ENCODE peak calls at places on chromosomes 13 and 19, in nine cellular contexts. One of them, this sample, is unnamed.

GRCh38 chr13:51697855-51698254 is 106.1 kb downstream of the DHRS12 start:
- DNase-seq in right lobe of liver: no peak
- DNase-seq in IMR-90: peak
- DNase-seq in stomach: no peak
- DNase-seq in CD8-positive, alpha-beta T cell: no peak
- DNase-seq in fibroblast of pulmonary artery: no peak
- DNase-seq in dorsolateral prefrontal cortex: no peak
- DNase-seq in sigmoid colon: no peak
- DNase-seq in left ventricle myocardium inferior: no peak
- DNase-seq in this sample: no peak

GRCh38 chr13:90545070-90545840 is 802.2 kb upstream of the MIR17HG start:
- DNase-seq in right lobe of liver: no peak
- DNase-seq in IMR-90: no peak
- DNase-seq in stomach: no peak
- DNase-seq in CD8-positive, alpha-beta T cell: no peak
- DNase-seq in fibroblast of pulmonary artery: peak
- DNase-seq in dorsolateral prefrontal cortex: no peak
- DNase-seq in sigmoid colon: no peak
- DNase-seq in left ventricle myocardium inferior: no peak
- DNase-seq in this sample: no peak

GRCh38 chr13:50810468-50810867 is 33.0 kb downstream of the DLEU7 start:
- DNase-seq in right lobe of liver: no peak
- DNase-seq in IMR-90: no peak
- DNase-seq in stomach: no peak
- DNase-seq in CD8-positive, alpha-beta T cell: no peak
- DNase-seq in fibroblast of pulmonary artery: no peak
- DNase-seq in dorsolateral prefrontal cortex: no peak
- DNase-seq in sigmoid colon: no peak
- DNase-seq in left ventricle myocardium inferior: no peak
- DNase-seq in this sample: no peak

GRCh38 chr13:64782459-64782858 is 2447.7 kb downstream of the PCDH9 start:
- DNase-seq in right lobe of liver: no peak
- DNase-seq in IMR-90: no peak
- DNase-seq in stomach: no peak
- DNase-seq in CD8-positive, alpha-beta T cell: no peak
- DNase-seq in fibroblast of pulmonary artery: no peak
- DNase-seq in dorsolateral prefrontal cortex: no peak
- DNase-seq in sigmoid colon: no peak
- DNase-seq in left ventricle myocardium inferior: no peak
- DNase-seq in this sample: no peak

GRCh38 chr19:32373614-32374295 is 28.3 kb downstream of the ZNF507 start:
- DNase-seq in right lobe of liver: no peak
- DNase-seq in IMR-90: peak
- DNase-seq in stomach: peak
- DNase-seq in CD8-positive, alpha-beta T cell: no peak
- DNase-seq in fibroblast of pulmonary artery: peak
- DNase-seq in dorsolateral prefrontal cortex: peak
- DNase-seq in sigmoid colon: no peak
- DNase-seq in left ventricle myocardium inferior: no peak
- DNase-seq in this sample: peak

GRCh38 chr13:21478881-21479808 is 20.0 kb upstream of the ZDHHC20 start:
- DNase-seq in right lobe of liver: no peak
- DNase-seq in IMR-90: peak
- DNase-seq in stomach: no peak
- DNase-seq in CD8-positive, alpha-beta T cell: peak
- DNase-seq in fibroblast of pulmonary artery: peak
- DNase-seq in dorsolateral prefrontal cortex: no peak
- DNase-seq in sigmoid colon: no peak
- DNase-seq in left ventricle myocardium inferior: no peak
- DNase-seq in this sample: peak

GRCh38 chr13:112947796-112948195 is 21.2 kb upstream of the MCF2L start:
- DNase-seq in right lobe of liver: no peak
- DNase-seq in IMR-90: no peak
- DNase-seq in stomach: no peak
- DNase-seq in CD8-positive, alpha-beta T cell: no peak
- DNase-seq in fibroblast of pulmonary artery: no peak
- DNase-seq in dorsolateral prefrontal cortex: no peak
- DNase-seq in sigmoid colon: peak
- DNase-seq in left ventricle myocardium inferior: no peak
- DNase-seq in this sample: no peak

GRCh38 chr13:42757678-42758420 is 23.5 kb upstream of the FAM216B start:
- DNase-seq in right lobe of liver: no peak
- DNase-seq in IMR-90: no peak
- DNase-seq in stomach: no peak
- DNase-seq in CD8-positive, alpha-beta T cell: no peak
- DNase-seq in fibroblast of pulmonary artery: no peak
- DNase-seq in dorsolateral prefrontal cortex: no peak
- DNase-seq in sigmoid colon: no peak
- DNase-seq in left ventricle myocardium inferior: no peak
- DNase-seq in this sample: no peak

GRCh38 chr13:46211521-46212351 is at the start of gene LRRC63:
- DNase-seq in right lobe of liver: peak
- DNase-seq in IMR-90: no peak
- DNase-seq in stomach: peak
- DNase-seq in CD8-positive, alpha-beta T cell: peak
- DNase-seq in fibroblast of pulmonary artery: peak
- DNase-seq in dorsolateral prefrontal cortex: peak
- DNase-seq in sigmoid colon: peak
- DNase-seq in left ventricle myocardium inferior: peak
- DNase-seq in this sample: no peak

GRCh38 chr13:98880673-98881072 is 97.2 kb downstream of the DOCK9 start:
- DNase-seq in right lobe of liver: no peak
- DNase-seq in IMR-90: no peak
- DNase-seq in stomach: no peak
- DNase-seq in CD8-positive, alpha-beta T cell: no peak
- DNase-seq in fibroblast of pulmonary artery: no peak
- DNase-seq in dorsolateral prefrontal cortex: no peak
- DNase-seq in sigmoid colon: no peak
- DNase-seq in left ventricle myocardium inferior: no peak
- DNase-seq in this sample: no peak

GRCh38 chr19:38718747-38719543 is 25.3 kb downstream of the CAPN12 start:
- DNase-seq in right lobe of liver: no peak
- DNase-seq in IMR-90: no peak
- DNase-seq in stomach: peak
- DNase-seq in CD8-positive, alpha-beta T cell: no peak
- DNase-seq in fibroblast of pulmonary artery: peak
- DNase-seq in dorsolateral prefrontal cortex: peak
- DNase-seq in sigmoid colon: peak
- DNase-seq in left ventricle myocardium inferior: peak
- DNase-seq in this sample: no peak

GRCh38 chr13:106573279-106573831 is 5.4 kb upstream of the ARGLU1 start:
- DNase-seq in right lobe of liver: no peak
- DNase-seq in IMR-90: peak
- DNase-seq in stomach: no peak
- DNase-seq in CD8-positive, alpha-beta T cell: no peak
- DNase-seq in fibroblast of pulmonary artery: peak
- DNase-seq in dorsolateral prefrontal cortex: no peak
- DNase-seq in sigmoid colon: peak
- DNase-seq in left ventricle myocardium inferior: no peak
- DNase-seq in this sample: peak

GRCh38 chr13:98719527-98720250 is 32.8 kb downstream of the SLC15A1 start:
- DNase-seq in right lobe of liver: no peak
- DNase-seq in IMR-90: no peak
- DNase-seq in stomach: no peak
- DNase-seq in CD8-positive, alpha-beta T cell: no peak
- DNase-seq in fibroblast of pulmonary artery: no peak
- DNase-seq in dorsolateral prefrontal cortex: no peak
- DNase-seq in sigmoid colon: no peak
- DNase-seq in left ventricle myocardium inferior: no peak
- DNase-seq in this sample: no peak

GRCh38 chr19:7916137-7916907 is 1.7 kb downstream of the TGFBR3L start:
- DNase-seq in right lobe of liver: peak
- DNase-seq in IMR-90: no peak
- DNase-seq in stomach: peak
- DNase-seq in CD8-positive, alpha-beta T cell: peak
- DNase-seq in fibroblast of pulmonary artery: no peak
- DNase-seq in dorsolateral prefrontal cortex: no peak
- DNase-seq in sigmoid colon: no peak
- DNase-seq in left ventricle myocardium inferior: no peak
- DNase-seq in this sample: no peak

GRCh38 chr19:19335408-19336158 is 15.0 kb downstream of the MAU2 start:
- DNase-seq in right lobe of liver: no peak
- DNase-seq in IMR-90: no peak
- DNase-seq in stomach: no peak
- DNase-seq in CD8-positive, alpha-beta T cell: no peak
- DNase-seq in fibroblast of pulmonary artery: no peak
- DNase-seq in dorsolateral prefrontal cortex: no peak
- DNase-seq in sigmoid colon: no peak
- DNase-seq in left ventricle myocardium inferior: no peak
- DNase-seq in this sample: no peak

GRCh38 chr13:97938701-97939475 is 14.6 kb upstream of the IPO5 start:
- DNase-seq in right lobe of liver: no peak
- DNase-seq in IMR-90: no peak
- DNase-seq in stomach: no peak
- DNase-seq in CD8-positive, alpha-beta T cell: no peak
- DNase-seq in fibroblast of pulmonary artery: no peak
- DNase-seq in dorsolateral prefrontal cortex: no peak
- DNase-seq in sigmoid colon: no peak
- DNase-seq in left ventricle myocardium inferior: no peak
- DNase-seq in this sample: no peak

GRCh38 chr13:59261928-59262488 is 901.7 kb downstream of the DIAPH3 start:
- DNase-seq in right lobe of liver: no peak
- DNase-seq in IMR-90: peak
- DNase-seq in stomach: no peak
- DNase-seq in CD8-positive, alpha-beta T cell: no peak
- DNase-seq in fibroblast of pulmonary artery: peak
- DNase-seq in dorsolateral prefrontal cortex: no peak
- DNase-seq in sigmoid colon: no peak
- DNase-seq in left ventricle myocardium inferior: no peak
- DNase-seq in this sample: no peak

GRCh38 chr19:14006766-14007562 is 844 bp upstream of the RFX1 start:
- DNase-seq in right lobe of liver: peak
- DNase-seq in IMR-90: no peak
- DNase-seq in stomach: no peak
- DNase-seq in CD8-positive, alpha-beta T cell: no peak
- DNase-seq in fibroblast of pulmonary artery: no peak
- DNase-seq in dorsolateral prefrontal cortex: peak
- DNase-seq in sigmoid colon: no peak
- DNase-seq in left ventricle myocardium inferior: peak
- DNase-seq in this sample: no peak

GRCh38 chr19:56477429-56478338 is 539 bp upstream of the ZNF667 start:
- DNase-seq in right lobe of liver: peak
- DNase-seq in IMR-90: peak
- DNase-seq in stomach: peak
- DNase-seq in CD8-positive, alpha-beta T cell: peak
- DNase-seq in fibroblast of pulmonary artery: peak
- DNase-seq in dorsolateral prefrontal cortex: peak
- DNase-seq in sigmoid colon: peak
- DNase-seq in left ventricle myocardium inferior: peak
- DNase-seq in this sample: peak

DNA sequence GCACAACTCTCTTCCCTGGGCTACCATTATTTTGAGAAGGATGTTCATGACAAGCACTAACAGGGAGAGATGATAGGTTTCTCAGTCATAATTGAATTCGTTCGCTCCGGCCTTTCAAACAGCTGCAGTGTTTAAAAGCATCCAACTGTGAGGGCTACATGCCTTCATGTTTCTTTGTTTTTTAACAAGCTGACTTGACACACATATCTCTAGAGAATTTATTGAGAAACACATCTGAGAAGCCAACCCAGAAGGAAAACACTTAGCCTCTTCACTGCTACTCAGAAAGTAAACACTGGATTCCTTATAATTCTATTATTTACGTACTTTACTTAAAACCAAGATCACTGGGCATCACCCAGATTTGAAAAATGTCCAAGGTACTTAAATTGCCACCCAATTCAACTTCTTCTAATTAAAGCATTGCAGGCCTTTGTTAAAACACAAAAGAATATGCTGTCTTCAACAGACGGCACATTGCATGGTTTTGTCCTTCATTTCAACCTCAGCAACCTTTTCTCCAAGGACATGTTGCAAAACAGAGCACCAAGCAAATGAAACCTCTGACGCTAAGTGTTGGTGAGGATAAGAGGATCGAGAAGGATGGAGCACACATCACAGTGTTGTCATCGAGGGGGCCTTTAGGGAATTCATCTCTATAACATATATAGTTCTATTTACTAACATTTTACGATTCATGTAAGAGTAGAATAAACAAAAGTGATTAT is 75.8 kb downstream of the TBC1D4 start:
- DNase-seq in right lobe of liver: no peak
- DNase-seq in IMR-90: no peak
- DNase-seq in stomach: no peak
- DNase-seq in CD8-positive, alpha-beta T cell: no peak
- DNase-seq in fibroblast of pulmonary artery: peak
- DNase-seq in dorsolateral prefrontal cortex: no peak
- DNase-seq in sigmoid colon: no peak
- DNase-seq in left ventricle myocardium inferior: no peak
- DNase-seq in this sample: peak
- H3K4me3 ChIP-seq in right lobe of liver: no peak
- H3K4me3 ChIP-seq in IMR-90: no peak
- H3K4me3 ChIP-seq in stomach: no peak
- H3K4me3 ChIP-seq in CD8-positive, alpha-beta T cell: no peak
- H3K4me3 ChIP-seq in fibroblast of pulmonary artery: no peak
- H3K4me3 ChIP-seq in dorsolateral prefrontal cortex: no peak
- H3K4me3 ChIP-seq in sigmoid colon: no peak
- H3K4me3 ChIP-seq in left ventricle myocardium inferior: peak
- H3K4me3 ChIP-seq in this sample: no peak

GRCh38 chr13:89115307-89115706 is 1444.1 kb downstream of the SLITRK5 start:
- DNase-seq in right lobe of liver: no peak
- DNase-seq in IMR-90: no peak
- DNase-seq in stomach: no peak
- DNase-seq in CD8-positive, alpha-beta T cell: no peak
- DNase-seq in fibroblast of pulmonary artery: no peak
- DNase-seq in dorsolateral prefrontal cortex: no peak
- DNase-seq in sigmoid colon: no peak
- DNase-seq in left ventricle myocardium inferior: no peak
- DNase-seq in this sample: no peak
- TF ChIP-seq CTCF in right lobe of liver: no peak
- TF ChIP-seq CTCF in IMR-90: no peak
- TF ChIP-seq CTCF in stomach: no peak
- TF ChIP-seq CTCF in CD8-positive, alpha-beta T cell: no peak
- TF ChIP-seq CTCF in fibroblast of pulmonary artery: peak
- TF ChIP-seq CTCF in dorsolateral prefrontal cortex: no peak
- TF ChIP-seq CTCF in sigmoid colon: no peak
- TF ChIP-seq CTCF in left ventricle myocardium inferior: no peak
- TF ChIP-seq CTCF in this sample: peak

DNA sequence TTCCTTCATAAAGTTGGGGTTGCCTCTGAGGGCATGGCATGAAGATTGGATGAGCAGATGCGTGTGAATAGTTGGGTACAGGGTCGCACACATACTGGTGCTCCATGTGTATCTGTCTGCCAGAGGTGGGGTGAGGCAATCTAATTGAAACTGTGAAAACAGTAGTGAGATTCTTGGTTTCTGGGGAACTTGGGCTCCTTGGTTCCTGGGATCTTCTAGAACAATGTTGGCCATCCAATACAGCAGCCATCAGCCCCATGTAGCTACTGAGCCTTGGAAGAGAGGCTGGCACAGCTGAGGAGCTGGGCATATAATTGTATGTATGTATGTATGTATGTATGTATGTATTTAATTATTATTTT is 616 bp downstream of the FCHO1 start:
- DNase-seq in right lobe of liver: no peak
- DNase-seq in IMR-90: no peak
- DNase-seq in stomach: no peak
- DNase-seq in CD8-positive, alpha-beta T cell: no peak
- DNase-seq in fibroblast of pulmonary artery: no peak
- DNase-seq in dorsolateral prefrontal cortex: no peak
- DNase-seq in sigmoid colon: no peak
- DNase-seq in left ventricle myocardium inferior: no peak
- DNase-seq in this sample: no peak
- H3K4me3 ChIP-seq in right lobe of liver: no peak
- H3K4me3 ChIP-seq in IMR-90: no peak
- H3K4me3 ChIP-seq in stomach: peak
- H3K4me3 ChIP-seq in CD8-positive, alpha-beta T cell: peak
- H3K4me3 ChIP-seq in fibroblast of pulmonary artery: no peak
- H3K4me3 ChIP-seq in dorsolateral prefrontal cortex: no peak
- H3K4me3 ChIP-seq in sigmoid colon: no peak
- H3K4me3 ChIP-seq in left ventricle myocardium inferior: no peak
- H3K4me3 ChIP-seq in this sample: no peak

GRCh38 chr19:37334179-37335071 is 36.5 kb upstream of the ZNF527 start:
- DNase-seq in right lobe of liver: peak
- DNase-seq in IMR-90: peak
- DNase-seq in stomach: peak
- DNase-seq in CD8-positive, alpha-beta T cell: peak
- DNase-seq in fibroblast of pulmonary artery: peak
- DNase-seq in dorsolateral prefrontal cortex: peak
- DNase-seq in sigmoid colon: peak
- DNase-seq in left ventricle myocardium inferior: peak
- DNase-seq in this sample: peak
- TF ChIP-seq CTCF in right lobe of liver: no peak
- TF ChIP-seq CTCF in IMR-90: no peak
- TF ChIP-seq CTCF in stomach: no peak
- TF ChIP-seq CTCF in CD8-positive, alpha-beta T cell: no peak
- TF ChIP-seq CTCF in fibroblast of pulmonary artery: no peak
- TF ChIP-seq CTCF in dorsolateral prefrontal cortex: no peak
- TF ChIP-seq CTCF in sigmoid colon: no peak
- TF ChIP-seq CTCF in left ventricle myocardium inferior: no peak
- TF ChIP-seq CTCF in this sample: no peak